ENCODE peak calls at places on chromosomes 6 and 20, in nine cellular contexts. Q, F, B, Y, I, C, L, S and Z are unnamed samples.
A peak's percentile ranks its signal among the peaks of the same experiment; 100 is the strongest.

GRCh38 chr6:13077117-13077516 is 251.2 kb downstream of the TBC1D7 start:
- DNase-seq in B (no peak), L (no peak), Q (no peak), F (no peak), I (no peak), C (no peak), Y (no peak), S (no peak), Z (no peak)

GRCh38 chr20:32980131-32980941 is 23.9 kb downstream of the SUN5 start:
- DNase-seq in L (no peak), I (peak; percentile 62), Q (no peak), F (no peak), B (no peak), S (no peak), C (no peak), Y (no peak), Z (no peak)

GRCh38 chr6:113858605-113859348 is 1.6 kb downstream of the MARCKS start:
- DNase-seq in B (peak; percentile 95), F (peak; percentile 79), Y (peak; percentile 81), I (peak; percentile 94), C (no peak), L (peak; percentile 69), S (peak; percentile 77), Q (peak; percentile 80), Z (peak; percentile 89)

GRCh38 chr6:126367849-126368248 is 27.9 kb downstream of the CENPW start:
- DNase-seq in L (no peak), B (no peak), Q (no peak), C (no peak), Y (peak; percentile 54), S (no peak), I (no peak), F (no peak), Z (no peak)

GRCh38 chr6:27422651-27423332 is 34.2 kb downstream of the ZNF391 start:
- DNase-seq in I (no peak), F (no peak), S (no peak), L (no peak), Y (no peak), B (peak; percentile 36), C (no peak), Q (no peak), Z (no peak)

GRCh38 chr6:83180396-83180950 is 12.6 kb downstream of the PGM3 start:
- DNase-seq in Y (no peak), F (no peak), B (no peak), L (no peak), S (no peak), I (no peak), Q (no peak), C (no peak), Z (no peak)

GRCh38 chr20:21554985-21555384 is 41.1 kb upstream of the NKX2-2 start:
- DNase-seq in B (no peak), Q (no peak), Y (no peak), S (no peak), I (no peak), C (no peak), L (no peak), F (no peak), Z (no peak)

GRCh38 chr20:64036346-64037198 is 590 bp downstream of the C20orf204 start:
- DNase-seq in F (no peak), L (no peak), Q (no peak), Y (peak; percentile 49), I (no peak), B (no peak), C (no peak), S (no peak), Z (no peak)

GRCh38 chr6:26031595-26032386 is 55.4 kb upstream of the HFE start:
- DNase-seq in B (peak; percentile 73), F (peak; percentile 91), C (no peak), S (peak; percentile 99), L (peak; percentile 68), Y (peak; percentile 99), I (peak; percentile 92), Q (peak; percentile 93), Z (peak; percentile 87)

GRCh38 chr6:9875605-9876353 is 539.1 kb downstream of the TFAP2A start:
- DNase-seq in F (no peak), Q (no peak), C (no peak), S (no peak), L (no peak), Y (no peak), B (no peak), I (no peak), Z (no peak)

GRCh38 chr20:34011275-34011674 is 17.6 kb downstream of the RALY start:
- DNase-seq in F (no peak), B (no peak), Y (no peak), Q (no peak), C (no peak), I (no peak), S (no peak), L (no peak), Z (no peak)

GRCh38 chr20:36547186-36548005 is 6.1 kb downstream of the MYL9 start:
- DNase-seq in C (no peak), F (no peak), I (peak; percentile 66), Q (no peak), B (no peak), S (no peak), Y (no peak), L (no peak), Z (no peak)

GRCh38 chr6:26286168-26286854 is 78.7 kb upstream of the BTN3A2 start:
- DNase-seq in B (peak; percentile 77), I (peak; percentile 88), Y (peak; percentile 78), L (no peak), Q (peak; percentile 64), C (no peak), S (no peak), F (peak; percentile 76), Z (peak; percentile 71)

GRCh38 chr6:97288188-97288587 is 5.2 kb upstream of the MMS22L start:
- DNase-seq in B (no peak), Q (no peak), I (no peak), F (no peak), S (no peak), L (no peak), C (no peak), Y (no peak), Z (no peak)

GRCh38 chr6:106510090-106510970 is 119.0 kb downstream of the RTN4IP1 start:
- DNase-seq in B (peak; percentile 69), S (no peak), C (no peak), I (peak; percentile 74), Y (peak; percentile 94), F (peak; percentile 42), L (no peak), Q (peak; percentile 33), Z (peak; percentile 47)

GRCh38 chr20:46084805-46085792 is 4.7 kb downstream of the NCOA5 start:
- DNase-seq in C (no peak), B (no peak), F (no peak), Y (peak; percentile 24), I (no peak), L (no peak), Q (peak; percentile 10), S (no peak), Z (no peak)

GRCh38 chr6:130670142-130670541 is 157.1 kb upstream of the SMLR1 start:
- DNase-seq in Y (no peak), C (no peak), I (no peak), L (no peak), Q (no peak), B (no peak), F (no peak), S (no peak), Z (no peak)

GRCh38 chr20:32052792-32053362 is 835 bp downstream of the HCK start:
- DNase-seq in B (no peak), L (no peak), Q (peak; percentile 61), S (no peak), Y (peak; percentile 65), I (peak; percentile 80), C (no peak), F (no peak), Z (peak; percentile 88)

GRCh38 chr6:31378062-31378720 is 21.2 kb upstream of the HLA-B start:
- DNase-seq in S (no peak), B (no peak), Y (no peak), F (no peak), Q (no peak), C (no peak), I (no peak), L (no peak), Z (no peak)
- TF ChIP-seq POLR2A in S (no peak), B (no peak), Y (no peak), F (no peak), Q (no peak), C (no peak), I (no peak), L (no peak), Z (no peak)

GRCh38 chr6:89829591-89830384 is at the start of gene CASP8AP2:
- DNase-seq in I (peak; percentile 97), Y (peak; percentile 99), B (peak; percentile 93), Q (peak; percentile 99), S (peak; percentile 99), F (peak; percentile 98), C (peak; percentile 98), L (peak; percentile 82), Z (peak; percentile 94)
- TF ChIP-seq POLR2A in I (peak; percentile 62), Y (peak; percentile 65), B (peak; percentile 36), Q (no peak), S (peak; percentile 81), F (peak; percentile 71), C (peak; percentile 74), L (peak; percentile 79), Z (peak; percentile 93)

DNA sequence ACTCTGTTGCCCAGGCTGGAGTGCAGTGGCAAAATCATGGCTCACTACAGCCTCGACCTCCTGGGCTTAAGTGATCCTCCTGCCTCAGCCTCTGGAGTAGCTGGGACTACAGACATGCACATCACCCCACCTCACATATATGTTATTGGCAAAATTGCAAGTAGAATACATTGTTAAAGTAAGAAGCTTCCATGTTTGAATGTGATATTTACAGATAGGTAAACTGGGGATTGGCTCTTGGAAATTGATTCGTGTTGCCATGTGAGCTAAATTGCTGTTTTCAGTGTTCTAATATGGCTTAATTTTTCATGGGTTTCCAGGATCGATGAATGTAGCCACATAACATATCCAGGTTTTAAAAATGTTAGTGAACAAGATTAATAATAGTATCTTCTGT is 149.0 kb upstream of the ZNF217 start:
- DNase-seq in Q (no peak), C (no peak), F (no peak), S (no peak), Y (no peak), B (no peak), L (no peak), I (no peak), Z (no peak)
- TF ChIP-seq POLR2A in Q (no peak), C (no peak), F (no peak), S (no peak), Y (no peak), B (no peak), L (no peak), I (no peak), Z (no peak)

GRCh38 chr6:47308223-47308567 is 1.5 kb downstream of the TNFRSF21 start:
- DNase-seq in B (no peak), Y (no peak), I (no peak), F (no peak), Q (no peak), L (no peak), S (no peak), C (no peak), Z (no peak)

GRCh38 chr6:47308674-47309325 is 905 bp downstream of the TNFRSF21 start:
- DNase-seq in Q (peak; percentile 8), I (peak; percentile 67), L (peak; percentile 35), Y (no peak), C (no peak), B (peak; percentile 42), S (no peak), F (peak; percentile 16), Z (peak; percentile 15)

GRCh38 chr6:47310131-47310480 is 401 bp upstream of the TNFRSF21 start:
- DNase-seq in Q (no peak), F (no peak), S (no peak), I (no peak), B (no peak), C (no peak), L (no peak), Y (no peak), Z (no peak)

GRCh38 chr6:47307362-47308222 is 2.1 kb downstream of the TNFRSF21 start:
- DNase-seq in C (no peak), I (no peak), L (no peak), Q (no peak), B (no peak), Y (no peak), S (no peak), F (no peak), Z (no peak)

GRCh38 chr6:47309326-47310130 is at the start of gene TNFRSF21:
- DNase-seq in F (peak; percentile 83), L (peak; percentile 95), Q (peak; percentile 88), C (no peak), Y (peak; percentile 90), B (peak; percentile 89), S (peak; percentile 89), I (peak; percentile 96), Z (peak; percentile 93)
- TF ChIP-seq POLR2A in F (peak; percentile 52), L (peak; percentile 95), Q (peak; percentile 54), C (peak; percentile 30), Y (peak; percentile 43), B (no peak), S (peak; percentile 72), I (peak; percentile 91), Z (peak; percentile 75)